ENCODE peak calls at places on chromosomes 13 and 19, in five cellular contexts. T is AG04450, N is H7, M is choroid plexus epithelial cell, V is heart left ventricle. Z is an unnamed sample.

GRCh38 chr19:50204811-50205675 is 1.6 kb downstream of the MYH14 start:
- DNase-seq in T (no peak), N (peak), M (no peak), V (peak), Z (peak)

GRCh38 chr13:33940256-33940655 is 122.3 kb downstream of the RFC3 start:
- DNase-seq in T (no peak), N (no peak), M (no peak), V (no peak), Z (no peak)

GRCh38 chr19:50427997-50428425 is 4.7 kb upstream of the MYBPC2 start:
- DNase-seq in T (peak), N (peak), M (peak), V (peak), Z (peak)

GRCh38 chr19:4181053-4181508 is 1.3 kb downstream of the SIRT6 start:
- DNase-seq in T (no peak), N (no peak), M (no peak), V (no peak), Z (no peak)

GRCh38 chr13:69796256-69796655 is 311.4 kb upstream of the ATXN8OS start:
- DNase-seq in T (no peak), N (no peak), M (no peak), V (no peak), Z (no peak)

GRCh38 chr13:38180100-38180499 is 169.6 kb upstream of the UFM1 start:
- DNase-seq in T (no peak), N (no peak), M (peak), V (no peak), Z (no peak)

GRCh38 chr13:51997641-51998330 is 13.5 kb downstream of the ATP7B start:
- DNase-seq in T (no peak), N (peak), M (peak), V (no peak), Z (no peak)

GRCh38 chr19:36837525-36837901 is 674 bp downstream of the ZNF790 start:
- DNase-seq in T (no peak), N (no peak), M (peak), V (no peak), Z (no peak)

GRCh38 chr19:37930416-37930815 is 23.4 kb downstream of the SIPA1L3 start:
- DNase-seq in T (no peak), N (no peak), M (peak), V (no peak), Z (no peak)

GRCh38 chr19:2119916-2120785 is 23.4 kb downstream of the IZUMO4 start:
- DNase-seq in T (no peak), N (no peak), M (no peak), V (no peak), Z (no peak)
- H3K4me3 ChIP-seq in T (no peak), N (no peak), M (no peak), V (no peak), Z (no peak)

DNA sequence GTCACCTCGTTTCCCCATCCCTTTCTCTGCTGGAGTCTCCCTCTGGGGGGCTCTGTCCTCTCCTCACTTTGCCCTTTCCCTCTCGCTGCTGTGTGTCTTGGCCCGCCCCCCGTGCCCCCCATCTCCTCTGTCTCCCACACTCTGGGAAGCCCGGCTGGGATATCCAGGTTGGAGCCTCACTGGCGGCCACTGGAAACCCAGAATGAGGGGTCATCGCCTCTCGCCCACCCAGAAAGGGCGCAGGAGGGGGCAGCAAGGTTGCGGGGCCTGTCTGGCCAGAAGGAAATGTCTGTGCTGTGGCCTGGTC is 15.6 kb downstream of the CCDC97 start:
- DNase-seq in T (no peak), N (no peak), M (no peak), V (no peak), Z (no peak)
- H3K4me3 ChIP-seq in T (peak), N (peak), M (peak), V (peak), Z (peak)

GRCh38 chr19:55530996-55531395 is 5.9 kb downstream of the SBK2 start:
- DNase-seq in T (no peak), N (no peak), M (no peak), V (no peak), Z (no peak)
- H3K4me3 ChIP-seq in T (no peak), N (no peak), M (no peak), V (no peak), Z (no peak)

GRCh38 chr13:81609335-81609734 is 1268.4 kb upstream of the SPRY2 start:
- DNase-seq in T (no peak), N (no peak), M (no peak), V (no peak), Z (no peak)
- H3K4me3 ChIP-seq in T (no peak), N (no peak), M (no peak), V (no peak), Z (no peak)

Z was measured in prostate gland.